ENCODE peak calls at places on chromosome 13, in four cellular contexts. Q is heart right ventricle; S is NCI-H2029; F is activated T-cell treated with anti-CD3 and anti-CD28 coated beads, Interleukin-2, amount 50 U/mL, for 24 hours. H is an unnamed sample.

GRCh38 chr13:87536499-87536898 is 134.7 kb upstream of the SLITRK5 start:
- DNase-seq in S (no peak), F (no peak), Q (no peak), H (no peak)

GRCh38 chr13:75195479-75196111 is 286.4 kb downstream of the TBC1D4 start:
- DNase-seq in S (no peak), Q (no peak), F (no peak), H (no peak)

GRCh38 chr13:48545608-48546007 is 12.7 kb upstream of the RCBTB2 start:
- DNase-seq in S (no peak), Q (no peak), F (no peak), H (no peak)

GRCh38 chr13:100584901-100585300 is 3.7 kb downstream of the GGACT start:
- DNase-seq in F (no peak), Q (no peak), S (no peak), H (no peak)

GRCh38 chr13:68808456-68808855 is 1299.2 kb upstream of the ATXN8OS start:
- DNase-seq in F (no peak), Q (no peak), S (no peak), H (no peak)

GRCh38 chr13:98214008-98214643 is 37.1 kb upstream of the RNF113B start:
- DNase-seq in Q (peak; percentile 26), F (no peak), S (no peak), H (no peak)

GRCh38 chr13:81078048-81078447 is 737.1 kb upstream of the SPRY2 start:
- DNase-seq in F (no peak), S (no peak), Q (no peak), H (no peak)

GRCh38 chr13:45356966-45357689 is 16.1 kb upstream of the TPT1 start:
- DNase-seq in Q (no peak), F (no peak), S (no peak), H (no peak)

GRCh38 chr13:64912141-64912540 is 2318.0 kb downstream of the PCDH9 start:
- DNase-seq in S (no peak), F (no peak), Q (no peak), H (no peak)

GRCh38 chr13:71663431-71663830 is 203.6 kb downstream of the DACH1 start:
- DNase-seq in S (no peak), F (no peak), Q (no peak), H (no peak)